ENCODE peak calls at places on chromosomes 3 and 15, in ten cellular contexts. W, F, P, K, E, V, T, J, Q and Y are unnamed samples.

GRCh38 chr3:133209871-133210550 is 171.8 kb downstream of the TMEM108 start:
- DNase-seq in Q (peak; percentile 29), V (no peak), T (peak; percentile 66), F (no peak), K (no peak), W (no peak), P (no peak), J (no peak), E (no peak), Y (no peak)

GRCh38 chr3:74060201-74060600 is 435.5 kb upstream of the PDZRN3 start:
- DNase-seq in K (no peak), Q (no peak), V (no peak), J (no peak), F (no peak), E (no peak), P (no peak), W (no peak), T (no peak), Y (no peak)

GRCh38 chr15:39460748-39461147 is 120.1 kb upstream of the THBS1 start:
- DNase-seq in T (no peak), J (no peak), E (no peak), K (no peak), W (no peak), F (no peak), V (no peak), Q (no peak), P (no peak), Y (no peak)

GRCh38 chr3:146464005-146464595 is 5.3 kb downstream of the PLSCR2 start:
- DNase-seq in Q (no peak), W (no peak), T (no peak), J (no peak), F (no peak), V (no peak), K (no peak), E (no peak), P (no peak), Y (no peak)

GRCh38 chr15:89462198-89462912 is 34.0 kb downstream of the RHCG start:
- DNase-seq in K (no peak), F (no peak), T (peak; percentile 7), E (no peak), P (no peak), V (no peak), J (no peak), Q (no peak), W (no peak), Y (peak; percentile 82)

GRCh38 chr15:66613743-66614142 is 47.9 kb upstream of the LCTL start:
- DNase-seq in E (no peak), F (no peak), P (no peak), V (no peak), K (no peak), T (no peak), W (no peak), J (no peak), Q (no peak), Y (no peak)

GRCh38 chr15:47577476-47577875 is 139.8 kb upstream of the SEMA6D start:
- DNase-seq in W (no peak), F (no peak), E (no peak), P (no peak), Q (no peak), V (no peak), K (no peak), T (no peak), J (peak; percentile 68), Y (no peak)

GRCh38 chr3:44772099-44772442 is 10.5 kb downstream of the KIF15 start:
- DNase-seq in Q (no peak), W (no peak), P (no peak), T (no peak), J (no peak), E (no peak), K (no peak), V (no peak), F (no peak), Y (no peak)

GRCh38 chr15:32677238-32677750 is 35.8 kb downstream of the SCG5 start:
- DNase-seq in P (no peak), Q (no peak), F (no peak), E (no peak), V (no peak), K (no peak), W (no peak), T (no peak), J (no peak), Y (no peak)

GRCh38 chr15:32671339-32672325 is 30.1 kb downstream of the SCG5 start:
- DNase-seq in J (no peak), W (no peak), V (no peak), K (no peak), T (no peak), P (no peak), E (no peak), Q (peak; percentile 47), F (no peak), Y (no peak)

GRCh38 chr15:32676095-32676643 is 34.7 kb downstream of the SCG5 start:
- DNase-seq in F (no peak), J (no peak), T (no peak), P (no peak), K (no peak), E (no peak), Q (no peak), W (no peak), V (no peak), Y (no peak)

GRCh38 chr15:32675474-32675873 is 34.0 kb downstream of the SCG5 start:
- DNase-seq in J (no peak), T (no peak), V (no peak), P (no peak), Q (no peak), F (no peak), K (no peak), W (no peak), E (no peak), Y (no peak)

DNA sequence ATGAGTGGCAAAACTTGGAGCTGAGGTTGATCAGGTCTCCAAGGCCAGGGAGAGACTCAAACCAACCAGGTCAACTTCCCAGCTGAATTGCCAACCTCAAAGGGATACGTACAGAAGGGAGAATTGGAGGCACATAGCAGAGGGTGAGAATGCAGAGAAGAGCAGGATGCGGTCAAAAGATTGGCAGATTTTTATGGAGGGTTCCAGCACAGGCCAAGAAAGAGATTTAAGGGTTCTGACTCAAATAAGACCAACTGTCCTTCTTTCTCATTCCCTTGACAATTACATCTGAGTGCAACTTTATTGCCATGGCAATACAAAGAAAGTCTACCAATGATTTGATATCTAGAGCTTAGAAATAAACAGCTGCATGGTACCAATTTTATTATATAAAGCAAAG is 33.2 kb downstream of the SCG5 start:
- DNase-seq in V (no peak), Q (no peak), W (no peak), T (no peak), P (no peak), J (no peak), E (no peak), K (no peak), F (no peak), Y (no peak)
- TF ChIP-seq CTCF in V (no peak), Q (no peak), W (no peak), T (no peak), P (no peak), J (no peak), E (peak; percentile 1), K (no peak), F (no peak), Y (no peak)

GRCh38 chr3:57464801-57465200 is 79.3 kb downstream of the DNAH12 start:
- DNase-seq in J (peak; percentile 4), Q (peak; percentile 5), T (peak; percentile 4), P (no peak), E (no peak), V (no peak), K (no peak), W (no peak), F (no peak), Y (no peak)
- TF ChIP-seq CTCF in J (peak; percentile 24), Q (peak; percentile 48), T (peak; percentile 19), P (no peak), E (peak; percentile 56), V (no peak), K (no peak), W (no peak), F (no peak), Y (peak; percentile 1)

GRCh38 chr3:48652923-48653715 is 9.6 kb downstream of the CELSR3 start:
- DNase-seq in P (no peak), Q (no peak), T (no peak), V (peak; percentile 9), J (no peak), W (no peak), E (no peak), K (no peak), F (no peak), Y (no peak)

GRCh38 chr3:48656841-48657281 is 5.8 kb downstream of the CELSR3 start:
- DNase-seq in J (no peak), T (no peak), P (no peak), K (no peak), E (no peak), Q (no peak), W (no peak), V (no peak), F (no peak), Y (no peak)

GRCh38 chr3:48655063-48655462 is 7.6 kb downstream of the CELSR3 start:
- DNase-seq in K (no peak), W (no peak), F (no peak), V (no peak), Q (no peak), T (no peak), P (no peak), E (no peak), J (no peak), Y (no peak)

GRCh38 chr3:48655586-48655985 is 7.1 kb downstream of the CELSR3 start:
- DNase-seq in V (no peak), J (no peak), P (no peak), W (no peak), K (no peak), E (no peak), Q (no peak), F (no peak), T (no peak), Y (no peak)

DNA sequence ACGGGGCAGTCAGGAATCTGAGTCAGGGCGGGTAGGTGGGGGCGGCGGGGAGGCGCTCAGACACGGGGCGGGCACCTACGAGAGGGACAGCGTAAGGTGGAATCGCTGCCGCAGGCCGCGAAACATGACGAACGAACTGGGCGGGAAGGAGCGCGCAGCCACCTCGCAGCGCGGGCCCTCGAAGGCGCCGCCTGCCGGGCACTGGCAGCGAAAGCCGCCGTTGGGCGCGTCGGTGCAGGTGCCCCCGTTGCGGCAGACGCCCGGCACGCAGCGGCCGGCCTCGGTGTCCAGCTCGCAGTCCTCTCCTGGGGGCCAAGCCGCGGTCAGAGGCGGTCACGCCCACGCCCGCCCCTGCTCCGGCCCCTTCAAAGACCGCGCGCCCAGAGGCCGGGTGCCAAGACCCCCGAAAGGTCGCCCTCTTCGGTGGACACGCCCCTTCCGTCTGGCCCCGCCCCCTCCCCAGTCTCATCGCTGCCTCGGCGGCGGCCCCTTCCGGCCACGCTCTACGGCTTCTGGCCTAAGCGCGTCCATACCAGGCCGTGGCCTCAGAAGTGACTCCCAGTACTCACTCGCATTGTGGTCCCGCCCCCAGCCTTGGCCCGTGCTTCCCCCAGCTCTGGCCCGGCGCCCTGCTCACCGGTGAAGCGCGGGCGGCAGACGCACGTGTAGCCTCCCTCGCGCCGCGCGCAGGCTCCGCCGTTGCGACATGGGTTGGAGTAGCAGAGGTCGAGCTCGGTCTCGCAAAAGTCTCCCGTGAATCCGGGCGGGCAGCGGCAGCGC is 6.4 kb downstream of the CELSR3 start:
- DNase-seq in Q (peak; percentile 14), T (peak; percentile 84), E (peak; percentile 97), J (peak; percentile 88), K (peak; percentile 76), V (no peak), W (peak; percentile 82), F (peak; percentile 91), P (peak; percentile 78), Y (no peak)
- TF ChIP-seq CTCF in Q (peak; percentile 44), T (peak; percentile 59), E (peak; percentile 89), J (peak; percentile 53), K (peak; percentile 66), V (no peak), W (peak; percentile 74), F (peak; percentile 80), P (peak; percentile 26), Y (no peak)

GRCh38 chr3:54999159-54999558 is 71.3 kb upstream of the LRTM1 start:
- DNase-seq in E (peak; percentile 76), K (no peak), P (no peak), J (peak; percentile 26), V (no peak), W (peak; percentile 35), Q (peak; percentile 88), F (no peak), T (peak; percentile 90), Y (no peak)
- TF ChIP-seq CTCF in E (peak; percentile 66), K (no peak), P (no peak), J (peak; percentile 60), V (no peak), W (peak; percentile 39), Q (peak; percentile 66), F (no peak), T (peak; percentile 48), Y (peak; percentile 24)